ENCODE peak calls at places on chromosome 20, in ten cellular contexts. P is cardiac muscle cell; K is H54; D is NCI-H1417; X is stimulated activated CD4-positive, alpha-beta T cell treated with anti-CD3 and anti-CD28 coated beads, Interleukin-1b, Interleukin-23, amount 100 ng/mL, for 48 hours; B is myocyte; I is nephron progenitor cell; Y is activated CD4-positive, alpha-beta T cell treated with anti-CD3 and anti-CD28 coated beads, Interleukin-2, amount 50 U/mL, for 48 hours; Z is right atrium auricular region; E is A673. L is an unnamed sample.

GRCh38 chr20:38032585-38033329 is 499 bp downstream of the TTI1 start:
- DNase-seq in P (no peak), K (no peak), D (peak), X (peak), B (no peak), I (no peak), Y (peak), Z (no peak), E (no peak), L (no peak)

GRCh38 chr20:45545754-45546453 is 1.3 kb downstream of the EPPIN start:
- DNase-seq in P (peak), K (peak), D (peak), X (no peak), B (peak), I (no peak), Y (no peak), Z (no peak), E (peak), L (no peak)

GRCh38 chr20:8305449-8305978 is 173.4 kb downstream of the PLCB1 start:
- DNase-seq in P (peak), K (peak), D (peak), X (peak), B (no peak), I (peak), Y (peak), Z (no peak), E (peak), L (no peak)

GRCh38 chr20:40689100-40689942 is at the start of gene MAFB:
- DNase-seq in P (peak), K (peak), D (peak), X (peak), B (peak), I (peak), Y (peak), Z (peak), E (peak), L (peak)

GRCh38 chr20:53692465-53693067 is 98.9 kb upstream of the ZNF217 start:
- DNase-seq in P (peak), K (peak), D (no peak), X (peak), B (peak), I (no peak), Y (no peak), Z (peak), E (peak), L (no peak)

GRCh38 chr20:43409041-43409913 is 48.4 kb upstream of the SRSF6 start:
- DNase-seq in P (peak), K (no peak), D (peak), X (no peak), B (peak), I (peak), Y (peak), Z (no peak), E (peak), L (no peak)

GRCh38 chr20:36344517-36345132 is 38.5 kb downstream of the DLGAP4 start:
- DNase-seq in P (peak), K (peak), D (no peak), X (no peak), B (peak), I (peak), Y (peak), Z (no peak), E (peak), L (no peak)

GRCh38 chr20:45052698-45053440 is 48.1 kb downstream of the KCNS1 start:
- DNase-seq in P (peak), K (no peak), D (no peak), X (peak), B (peak), I (no peak), Y (no peak), Z (no peak), E (no peak), L (no peak)

GRCh38 chr20:54362283-54362682 is 113.1 kb upstream of the DOK5 start:
- DNase-seq in P (no peak), K (no peak), D (no peak), X (no peak), B (peak), I (no peak), Y (no peak), Z (no peak), E (no peak), L (no peak)

GRCh38 chr20:38190166-38190565 is 25.1 kb upstream of the TGM2 start:
- DNase-seq in P (no peak), K (no peak), D (no peak), X (no peak), B (no peak), I (no peak), Y (no peak), Z (no peak), E (no peak), L (no peak)

GRCh38 chr20:10658051-10658823 is 15.6 kb downstream of the JAG1 start:
- DNase-seq in P (no peak), K (no peak), D (no peak), X (no peak), B (no peak), I (no peak), Y (no peak), Z (no peak), E (no peak), L (no peak)

GRCh38 chr20:49508435-49509199 is 26.1 kb upstream of the KCNB1 start:
- DNase-seq in P (peak), K (peak), D (peak), X (no peak), B (peak), I (peak), Y (peak), Z (no peak), E (peak), L (no peak)

GRCh38 chr20:49485563-49485962 is 3.1 kb upstream of the KCNB1 start:
- DNase-seq in P (no peak), K (no peak), D (no peak), X (no peak), B (no peak), I (no peak), Y (no peak), Z (no peak), E (no peak), L (no peak)

GRCh38 chr20:50029697-50030428 is 47.1 kb downstream of the SNAI1 start:
- DNase-seq in P (peak), K (peak), D (no peak), X (no peak), B (peak), I (no peak), Y (no peak), Z (peak), E (no peak), L (no peak)

GRCh38 chr20:12592756-12593155 is 416.0 kb upstream of the SPTLC3 start:
- DNase-seq in P (no peak), K (no peak), D (no peak), X (no peak), B (no peak), I (no peak), Y (no peak), Z (no peak), E (no peak), L (no peak)

GRCh38 chr20:34316191-34316814 is 13.1 kb upstream of the AHCY start:
- DNase-seq in P (peak), K (peak), D (no peak), X (no peak), B (no peak), I (no peak), Y (no peak), Z (no peak), E (peak), L (no peak)

GRCh38 chr20:61926796-61927192 is 138.9 kb downstream of the TAF4 start:
- DNase-seq in P (no peak), K (no peak), D (no peak), X (no peak), B (no peak), I (no peak), Y (no peak), Z (no peak), E (no peak), L (no peak)

GRCh38 chr20:44467289-44467883 is 8.3 kb upstream of the TTPAL start:
- DNase-seq in P (peak), K (no peak), D (no peak), X (no peak), B (no peak), I (no peak), Y (no peak), Z (no peak), E (no peak), L (no peak)

GRCh38 chr20:53032021-53033001 is 60.2 kb downstream of the TSHZ2 start:
- DNase-seq in P (peak), K (no peak), D (no peak), X (no peak), B (peak), I (no peak), Y (no peak), Z (peak), E (peak), L (no peak)

L was measured in activated B cell treated with CpG ODN at 0.5 μM for 24 hours.